ENCODE peak calls at places on chromosomes 13 and 19, in six cellular contexts. O is activated CD4-positive, CD25-positive, alpha-beta regulatory T cell; Z is mammary epithelial cell; G is HAP-1; P is RWPE1; T is A172. H is an unnamed sample.
A peak's percentile ranks its signal among the peaks of the same experiment; 100 is the strongest.

GRCh38 chr19:2982983-2983350 is 5.6 kb downstream of the TLE6 start:
- DNase-seq in O (no peak), Z (peak; percentile 50), G (peak; percentile 46), P (peak; percentile 62), T (peak; percentile 58), H (peak; percentile 60)

GRCh38 chr13:46010148-46010547 is 42.4 kb downstream of the ZC3H13 start:
- DNase-seq in O (no peak), Z (no peak), G (peak; percentile 11), P (peak; percentile 3), T (peak; percentile 4), H (no peak)

GRCh38 chr19:40799558-40800338 is 757 bp downstream of the EGLN2 start:
- DNase-seq in O (no peak), Z (no peak), G (peak; percentile 58), P (no peak), T (no peak), H (peak; percentile 45)

GRCh38 chr13:52348081-52348480 is 57.9 kb downstream of the THSD1 start:
- DNase-seq in O (no peak), Z (peak; percentile 79), G (no peak), P (peak; percentile 27), T (peak; percentile 90), H (peak; percentile 84)

GRCh38 chr13:52845766-52846566 is 2.5 kb downstream of the PCDH8 start:
- DNase-seq in O (no peak), Z (no peak), G (peak; percentile 89), P (peak; percentile 8), T (no peak), H (peak; percentile 41)

GRCh38 chr13:71674776-71675352 is 192.1 kb downstream of the DACH1 start:
- DNase-seq in O (no peak), Z (no peak), G (no peak), P (no peak), T (no peak), H (no peak)

GRCh38 chr19:16363133-16363851 is 38.7 kb downstream of the KLF2 start:
- DNase-seq in O (no peak), Z (peak; percentile 7), G (no peak), P (peak; percentile 64), T (no peak), H (no peak)

GRCh38 chr13:112134150-112135075 is 67.5 kb downstream of the SOX1 start:
- DNase-seq in O (no peak), Z (no peak), G (no peak), P (no peak), T (peak; percentile 48), H (peak; percentile 79)

GRCh38 chr13:109576331-109576813 is 210.0 kb downstream of the IRS2 start:
- DNase-seq in O (no peak), Z (no peak), G (no peak), P (no peak), T (no peak), H (no peak)

GRCh38 chr13:49443327-49443688 is 556 bp downstream of the CAB39L start:
- DNase-seq in O (no peak), Z (no peak), G (peak; percentile 11), P (no peak), T (no peak), H (peak; percentile 19)

GRCh38 chr13:83880275-83881027 is 1.8 kb downstream of the SLITRK1 start:
- DNase-seq in O (no peak), Z (no peak), G (no peak), P (no peak), T (no peak), H (no peak)

GRCh38 chr19:1173160-1173844 is 766 bp downstream of the SBNO2 start:
- DNase-seq in O (no peak), Z (no peak), G (peak; percentile 60), P (no peak), T (no peak), H (no peak)

GRCh38 chr13:31944262-31945160 is 87.1 kb upstream of the FRY start:
- DNase-seq in O (no peak), Z (no peak), G (no peak), P (no peak), T (no peak), H (no peak)

GRCh38 chr19:46082728-46083050 is 41.8 kb downstream of the IGFL3 start:
- DNase-seq in O (no peak), Z (peak; percentile 79), G (no peak), P (peak; percentile 38), T (peak; percentile 4), H (no peak)

GRCh38 chr13:37338721-37339120 is 233.3 kb upstream of the CSNK1A1L start:
- DNase-seq in O (no peak), Z (no peak), G (no peak), P (no peak), T (no peak), H (no peak)

GRCh38 chr19:5851302-5851701 is at the start of gene FUT3:
- DNase-seq in O (no peak), Z (no peak), G (no peak), P (peak; percentile 35), T (no peak), H (no peak)

GRCh38 chr19:45569619-45570421 is 14.8 kb downstream of the OPA3 start:
- DNase-seq in O (peak; percentile 28), Z (no peak), G (peak; percentile 85), P (peak; percentile 30), T (no peak), H (peak; percentile 56)

GRCh38 chr13:113546571-113547247 is 37.8 kb upstream of the TFDP1 start:
- DNase-seq in O (no peak), Z (no peak), G (peak; percentile 5), P (no peak), T (no peak), H (no peak)

GRCh38 chr19:51887522-51888498 is at the start of gene ZNF577:
- DNase-seq in O (peak; percentile 24), Z (peak; percentile 93), G (no peak), P (peak; percentile 90), T (no peak), H (peak; percentile 93)

H was measured in Daoy.